ENCODE peak calls at places on chromosomes 4 and X, in seven cellular contexts. X is cardiac muscle cell, J is endothelial cell of umbilical vein, U is adrenal gland, Y is tibial nerve, A is PC-3, M is GM12878. Z is an unnamed sample. For H3K4me1, the result is how much of the 10 kb centered on the place peaks cover.

GRCh38 chr4:83783179-83783578 is 247.3 kb downstream of the GPAT3 start:
- DNase-seq in A (no peak), X (no peak), J (no peak), M (no peak), U (no peak), Y (no peak), Z (no peak)

GRCh38 chr4:163193717-163194116 is 27.0 kb upstream of the NAF1 start:
- DNase-seq in M (no peak), Y (no peak), U (no peak), J (no peak), X (no peak), A (no peak), Z (no peak)

GRCh38 chr4:140130677-140131076 is 23.3 kb downstream of the MAML3 start:
- DNase-seq in Y (no peak), A (peak), U (peak), M (no peak), X (no peak), J (no peak), Z (no peak)

GRCh38 chr4:152708361-152708760 is 28.6 kb upstream of the TMEM154 start:
- DNase-seq in U (no peak), X (no peak), Y (no peak), J (no peak), A (peak), M (no peak), Z (no peak)

GRCh38 chr4:77586953-77587383 is 18.7 kb upstream of the CXCL13 start:
- DNase-seq in J (no peak), U (no peak), A (peak), M (peak), Y (no peak), X (peak), Z (no peak)

GRCh38 chr4:25993564-25994185 is 79.7 kb downstream of the SMIM20 start:
- DNase-seq in A (peak), J (no peak), Y (no peak), M (no peak), X (peak), U (no peak), Z (no peak)

GRCh38 chr4:42568610-42569207 is 88.2 kb downstream of the ATP8A1 start:
- DNase-seq in Y (no peak), X (peak), M (peak), U (peak), A (peak), J (peak), Z (no peak)

GRCh38 chr4:142473218-142473959 is 372.7 kb downstream of the INPP4B start:
- DNase-seq in X (no peak), J (peak), M (no peak), U (no peak), Y (no peak), A (peak), Z (peak)

GRCh38 chrX:110145854-110146253 is 142.9 kb downstream of the TMEM164 start:
- DNase-seq in U (peak), J (peak), X (peak), M (no peak), A (peak), Y (no peak), Z (no peak)

GRCh38 chr4:79255793-79256192 is 70.1 kb downstream of the NAA11 start:
- DNase-seq in U (no peak), Y (no peak), J (no peak), X (no peak), M (no peak), A (no peak), Z (no peak)

GRCh38 chr4:82770607-82771006 is 28.0 kb downstream of the SCD5 start:
- DNase-seq in M (no peak), A (no peak), J (no peak), U (no peak), Y (no peak), X (no peak), Z (no peak)

GRCh38 chr4:109432676-109433075 is 939 bp upstream of the SEC24B start:
- DNase-seq in Y (no peak), A (no peak), U (peak), M (no peak), X (peak), J (peak), Z (no peak)

GRCh38 chr4:154466336-154466735 is 25.3 kb downstream of the DCHS2 start:
- DNase-seq in A (no peak), U (no peak), J (no peak), X (no peak), Y (no peak), M (no peak), Z (no peak)

GRCh38 chrX:74104356-74105065 is 199.5 kb upstream of the ZCCHC13 start:
- DNase-seq in M (no peak), J (no peak), X (no peak), Y (no peak), U (no peak), A (peak), Z (no peak)

GRCh38 chr4:54276633-54277426 is 47.7 kb downstream of the PDGFRA start:
- DNase-seq in J (peak), A (no peak), M (no peak), X (no peak), U (no peak), Y (no peak), Z (no peak)

GRCh38 chr4:145881991-145882390 is 56.6 kb downstream of the ZNF827 start:
- DNase-seq in X (no peak), Y (no peak), A (no peak), U (no peak), M (no peak), J (no peak), Z (no peak)

GRCh38 chrX:150310417-150310816 is 52.7 kb upstream of the MAMLD1 start:
- DNase-seq in A (no peak), Y (no peak), J (no peak), X (no peak), U (no peak), M (no peak), Z (no peak)

GRCh38 chr4:53905935-53906377 is 158.4 kb downstream of the CHIC2 start:
- DNase-seq in U (peak), A (peak), M (peak), X (peak), J (no peak), Y (no peak), Z (no peak)

GRCh38 chrX:103817502-103817901 is 14.6 kb downstream of the RAB9B start:
- DNase-seq in U (no peak), X (peak), J (peak), Y (no peak), M (peak), A (peak), Z (no peak)

GRCh38 chr4:150224896-150225591 is 146.8 kb downstream of the DCLK2 start:
- DNase-seq in M (no peak), A (peak), J (no peak), Y (no peak), X (peak), U (no peak), Z (no peak)

GRCh38 chr4:1036095-1036494 is 24.7 kb downstream of the FGFRL1 start:
- DNase-seq in X (no peak), Y (no peak), M (no peak), J (no peak), A (no peak), U (no peak), Z (no peak)

GRCh38 chr4:109930872-109931271 is 18.2 kb downstream of the EGF start:
- DNase-seq in Y (no peak), A (no peak), M (no peak), U (no peak), J (no peak), X (no peak), Z (no peak)

GRCh38 chr4:89906787-89907521 is 12.3 kb downstream of the MMRN1 start:
- DNase-seq in X (no peak), M (no peak), J (peak), Y (no peak), A (no peak), U (no peak), Z (no peak)

GRCh38 chrX:107549504-107549903 is 78.8 kb upstream of the PRPS1 start:
- DNase-seq in M (no peak), X (no peak), J (no peak), U (no peak), A (no peak), Y (no peak), Z (no peak)

GRCh38 chrX:119251381-119251780 is 15.3 kb downstream of the PGRMC1 start:
- DNase-seq in M (no peak), J (no peak), A (no peak), Y (no peak), U (no peak), X (no peak), Z (no peak)

GRCh38 chrX:125769628-125770027 is 396.5 kb downstream of the DCAF12L2 start:
- DNase-seq in U (no peak), Y (no peak), A (no peak), X (no peak), M (no peak), J (no peak), Z (no peak)

DNA sequence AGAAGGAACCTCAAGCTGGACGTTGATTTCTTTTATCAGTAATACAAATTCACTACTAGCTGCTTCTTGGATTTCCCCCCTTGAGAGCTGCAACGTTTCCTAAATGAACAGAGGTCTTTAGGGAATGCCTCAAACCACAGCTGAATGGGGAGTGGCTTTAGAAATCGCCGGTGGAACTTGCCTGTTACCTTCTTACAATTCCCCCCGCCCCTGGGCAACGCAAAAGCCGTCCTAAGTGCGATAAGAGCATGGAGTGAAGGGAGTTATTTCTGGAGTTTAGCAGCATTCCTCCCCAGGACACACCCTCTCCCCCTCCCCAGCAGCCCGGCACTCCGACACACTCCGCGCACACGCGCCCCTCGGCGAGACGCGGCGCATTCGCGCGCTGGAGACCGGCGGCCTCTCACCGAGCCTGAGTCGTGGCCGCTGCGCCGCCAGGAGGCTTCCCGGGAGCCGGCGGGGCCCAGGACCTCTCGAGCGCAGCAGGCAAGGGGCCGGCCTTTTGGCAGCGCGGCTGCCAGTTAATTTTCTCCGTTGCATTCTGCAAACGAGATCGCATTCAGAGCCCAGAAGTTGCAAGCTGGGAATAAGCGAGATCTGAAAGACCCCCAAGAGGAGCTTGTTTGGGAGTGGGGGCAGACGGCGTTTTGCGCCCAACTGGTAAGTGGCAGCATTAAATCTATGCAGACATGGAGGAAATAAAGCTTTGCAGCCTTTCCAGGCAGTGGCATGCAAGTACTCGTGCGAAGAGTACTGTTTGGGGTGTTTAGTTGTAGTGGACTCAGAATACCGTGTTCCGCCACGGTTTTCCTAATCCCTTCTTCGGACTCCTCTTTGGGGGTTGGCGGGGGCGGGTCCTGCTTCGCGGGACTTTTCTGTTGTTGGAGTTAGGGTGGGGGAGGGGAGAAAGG is 134.6 kb downstream of the PALLD start:
- DNase-seq in X (peak), J (peak), Y (peak), M (no peak), U (peak), A (peak), Z (peak)
- TF ChIP-seq CTCF in X (peak), J (peak), Y (peak), M (no peak), U (peak), A (peak), Z (peak)

DNA sequence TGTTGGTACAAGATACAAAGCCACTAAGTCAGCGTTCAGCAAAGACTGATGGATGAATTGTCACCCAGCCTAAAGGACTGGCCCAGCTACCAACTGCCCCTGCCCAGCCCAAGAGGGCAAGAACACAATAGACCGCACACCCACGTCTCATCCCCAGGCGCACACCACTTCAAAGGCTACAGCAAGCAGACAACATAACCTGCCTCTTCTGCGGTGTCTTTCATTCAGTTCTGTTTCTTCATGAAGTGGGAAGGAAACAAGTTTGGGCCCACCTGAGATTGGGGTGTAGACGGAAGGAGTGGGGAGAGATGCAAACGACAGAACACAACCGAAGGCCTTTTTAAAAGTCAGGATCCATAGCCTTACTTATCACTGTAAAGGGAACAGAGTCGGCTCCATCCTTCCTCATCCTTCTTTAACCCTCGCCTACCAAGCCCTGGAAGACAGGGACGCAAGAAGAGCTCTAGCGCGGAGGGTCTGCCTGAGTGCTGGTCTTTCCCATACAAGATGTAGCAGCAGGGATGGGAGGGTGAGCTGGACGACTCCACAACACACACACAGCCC is 691 bp downstream of the SCARB2 start:
- DNase-seq in U (peak), Y (no peak), J (peak), X (peak), A (peak), M (no peak), Z (no peak)
- H3K4me1 ChIP-seq in U (half or more), Y (under half), J (under half), X (under half), A (half or more), M (under half), Z (half or more)

GRCh38 chrX:53288173-53288572 is 6.8 kb upstream of the IQSEC2 start:
- DNase-seq in M (no peak), A (no peak), X (peak), U (peak), Y (no peak), J (no peak), Z (no peak)
- TF ChIP-seq CTCF in M (no peak), A (no peak), X (no peak), U (no peak), Y (no peak), J (no peak), Z (no peak)

DNA sequence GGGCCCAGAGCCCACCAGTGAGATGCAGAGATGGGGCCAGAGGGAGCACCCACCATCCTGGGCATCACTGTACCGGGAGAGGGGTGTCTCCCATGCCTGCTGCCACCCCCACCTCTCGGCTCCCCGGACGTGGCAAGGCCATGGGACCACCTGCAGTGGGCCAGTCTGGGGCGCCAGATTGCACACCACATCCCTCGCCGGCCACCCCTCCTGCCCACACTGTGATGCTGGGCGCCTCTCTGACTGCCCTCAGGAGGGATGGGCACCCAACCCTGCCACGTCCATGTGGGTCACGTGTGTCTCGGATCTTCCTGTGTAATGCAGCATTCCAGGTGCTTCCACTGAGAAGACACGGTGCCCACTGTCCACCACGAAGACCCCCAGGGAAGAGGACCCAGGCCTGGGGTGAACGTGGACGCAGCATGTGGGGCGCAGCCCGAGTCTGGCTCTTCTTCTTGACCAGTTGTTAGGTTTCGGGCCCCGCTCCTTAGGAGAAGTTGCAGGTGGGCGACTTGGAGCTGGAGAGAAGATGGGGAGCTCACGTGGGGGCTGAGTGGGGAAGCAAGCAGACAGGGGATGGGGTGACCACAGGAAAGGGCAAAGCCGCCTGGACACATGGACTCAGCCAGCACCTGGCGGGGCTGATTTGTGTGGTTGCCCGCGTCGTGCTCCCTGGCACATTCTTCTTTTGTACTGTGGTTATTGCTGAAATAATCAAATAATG is 47.7 kb downstream of the ZFYVE28 start:
- DNase-seq in M (no peak), A (no peak), Y (no peak), X (no peak), U (no peak), J (no peak), Z (no peak)
- H3K4me1 ChIP-seq in M (under half), A (under half), Y (under half), X (under half), U (under half), J (under half), Z (under half)

GRCh38 chr4:12674184-12674583 is 810.0 kb downstream of the RAB28 start:
- DNase-seq in A (no peak), M (no peak), X (no peak), U (no peak), J (no peak), Y (no peak), Z (no peak)

DNA sequence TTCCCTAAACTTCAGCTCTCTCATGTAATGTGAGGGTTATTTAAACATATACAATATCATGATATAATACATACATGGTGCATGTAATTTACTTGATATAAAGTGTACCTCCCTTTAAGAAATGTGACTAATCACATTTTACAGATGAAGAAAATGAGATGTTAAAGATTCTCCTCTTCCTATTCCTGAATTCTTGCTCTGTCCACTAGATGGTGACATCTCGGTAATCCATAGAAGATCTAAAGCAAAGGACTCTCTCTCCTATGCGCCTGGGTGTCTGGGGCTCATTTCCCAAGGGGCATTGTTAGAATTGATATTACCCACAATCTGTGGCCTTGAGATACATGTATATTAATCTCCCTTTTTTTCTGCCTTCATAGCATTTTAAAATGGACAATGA is 804.9 kb downstream of the RAB28 start:
- DNase-seq in X (peak), J (no peak), Y (no peak), M (no peak), U (no peak), A (peak), Z (no peak)
- TF ChIP-seq CTCF in X (peak), J (no peak), Y (no peak), M (peak), U (peak), A (peak), Z (no peak)

GRCh38 chr4:14176613-14177012 is 549.1 kb upstream of the BOD1L1 start:
- DNase-seq in M (no peak), U (no peak), Y (no peak), A (no peak), X (no peak), J (no peak), Z (no peak)

GRCh38 chr4:14180983-14181601 is 553.6 kb upstream of the BOD1L1 start:
- DNase-seq in U (no peak), M (no peak), J (peak), A (peak), X (peak), Y (no peak), Z (no peak)

GRCh38 chr4:14178421-14178820 is 550.9 kb upstream of the BOD1L1 start:
- DNase-seq in J (peak), X (peak), U (no peak), M (peak), Y (no peak), A (peak), Z (no peak)

GRCh38 chr4:14180166-14180565 is 552.6 kb upstream of the BOD1L1 start:
- DNase-seq in A (no peak), Y (no peak), J (no peak), M (no peak), U (no peak), X (no peak), Z (no peak)

GRCh38 chr4:14177987-14178386 is 550.5 kb upstream of the BOD1L1 start:
- DNase-seq in Y (no peak), M (peak), U (no peak), J (peak), X (no peak), A (no peak), Z (no peak)
- H3K4me1 ChIP-seq in Y (under half), M (under half), U (under half), J (under half), X (under half), A (under half), Z (under half)

Z was measured in suprapubic skin.